ENCODE peak calls at places on chromosome 18, in nine cellular contexts. One of them, this sample, is unnamed.

GRCh38 chr18:27661320-27662049 is 476.4 kb upstream of the CHST9 start:
- DNase-seq in bronchial epithelial cell: no peak
- DNase-seq in body of pancreas: no peak
- DNase-seq in AG09309: no peak
- DNase-seq in fibroblast of mammary gland: no peak
- DNase-seq in GM23338: peak; percentile 43
- DNase-seq in esophagus squamous epithelium: no peak
- DNase-seq in HL-60: no peak
- DNase-seq in colonic mucosa: no peak
- DNase-seq in this sample: no peak

GRCh38 chr18:34025172-34025801 is 199.4 kb downstream of the NOL4 start:
- DNase-seq in HL-60: no peak
- DNase-seq in AG09309: no peak
- DNase-seq in GM23338: no peak
- DNase-seq in body of pancreas: no peak
- DNase-seq in fibroblast of mammary gland: no peak
- DNase-seq in esophagus squamous epithelium: no peak
- DNase-seq in colonic mucosa: no peak
- DNase-seq in bronchial epithelial cell: no peak
- DNase-seq in this sample: no peak

GRCh38 chr18:666177-666576 is 8.7 kb downstream of the TYMS start:
- DNase-seq in fibroblast of mammary gland: no peak
- DNase-seq in body of pancreas: no peak
- DNase-seq in AG09309: no peak
- DNase-seq in colonic mucosa: no peak
- DNase-seq in bronchial epithelial cell: no peak
- DNase-seq in HL-60: no peak
- DNase-seq in GM23338: peak; percentile 61
- DNase-seq in esophagus squamous epithelium: no peak
- DNase-seq in this sample: no peak

GRCh38 chr18:8703181-8703638 is 2.1 kb upstream of the MTCL1 start:
- DNase-seq in AG09309: no peak
- DNase-seq in body of pancreas: no peak
- DNase-seq in fibroblast of mammary gland: no peak
- DNase-seq in colonic mucosa: no peak
- DNase-seq in esophagus squamous epithelium: no peak
- DNase-seq in bronchial epithelial cell: no peak
- DNase-seq in HL-60: no peak
- DNase-seq in GM23338: peak; percentile 46
- DNase-seq in this sample: no peak

GRCh38 chr18:55585586-55586521 is 2.1 kb downstream of the TCF4 start:
- DNase-seq in body of pancreas: no peak
- DNase-seq in AG09309: no peak
- DNase-seq in bronchial epithelial cell: peak; percentile 20
- DNase-seq in HL-60: no peak
- DNase-seq in colonic mucosa: no peak
- DNase-seq in fibroblast of mammary gland: peak; percentile 42
- DNase-seq in esophagus squamous epithelium: no peak
- DNase-seq in GM23338: peak; percentile 25
- DNase-seq in this sample: no peak

GRCh38 chr18:6960656-6961055 is 156.9 kb downstream of the LAMA1 start:
- DNase-seq in fibroblast of mammary gland: peak; percentile 41
- DNase-seq in colonic mucosa: no peak
- DNase-seq in GM23338: no peak
- DNase-seq in body of pancreas: no peak
- DNase-seq in esophagus squamous epithelium: no peak
- DNase-seq in AG09309: peak; percentile 49
- DNase-seq in bronchial epithelial cell: peak; percentile 83
- DNase-seq in HL-60: no peak
- DNase-seq in this sample: peak; percentile 80

GRCh38 chr18:78418379-78418778 is 561.2 kb upstream of the SALL3 start:
- DNase-seq in bronchial epithelial cell: no peak
- DNase-seq in HL-60: no peak
- DNase-seq in fibroblast of mammary gland: no peak
- DNase-seq in colonic mucosa: no peak
- DNase-seq in esophagus squamous epithelium: no peak
- DNase-seq in body of pancreas: no peak
- DNase-seq in AG09309: no peak
- DNase-seq in GM23338: no peak
- DNase-seq in this sample: no peak

GRCh38 chr18:62596145-62597005 is 73.5 kb downstream of the ZCCHC2 start:
- DNase-seq in fibroblast of mammary gland: peak; percentile 25
- DNase-seq in AG09309: no peak
- DNase-seq in colonic mucosa: no peak
- DNase-seq in esophagus squamous epithelium: no peak
- DNase-seq in bronchial epithelial cell: no peak
- DNase-seq in HL-60: no peak
- DNase-seq in body of pancreas: no peak
- DNase-seq in GM23338: peak; percentile 62
- DNase-seq in this sample: peak; percentile 6

GRCh38 chr18:8660316-8660715 is 45.0 kb upstream of the MTCL1 start:
- DNase-seq in AG09309: no peak
- DNase-seq in bronchial epithelial cell: no peak
- DNase-seq in fibroblast of mammary gland: no peak
- DNase-seq in GM23338: no peak
- DNase-seq in body of pancreas: no peak
- DNase-seq in colonic mucosa: no peak
- DNase-seq in esophagus squamous epithelium: no peak
- DNase-seq in HL-60: no peak
- DNase-seq in this sample: peak; percentile 24

GRCh38 chr18:26561769-26562168 is 13.4 kb upstream of the KCTD1 start:
- DNase-seq in bronchial epithelial cell: no peak
- DNase-seq in colonic mucosa: no peak
- DNase-seq in HL-60: no peak
- DNase-seq in body of pancreas: no peak
- DNase-seq in esophagus squamous epithelium: no peak
- DNase-seq in GM23338: no peak
- DNase-seq in AG09309: no peak
- DNase-seq in fibroblast of mammary gland: no peak
- DNase-seq in this sample: no peak

GRCh38 chr18:13470555-13471494 is 252.3 kb downstream of the LDLRAD4 start:
- DNase-seq in AG09309: no peak
- DNase-seq in fibroblast of mammary gland: no peak
- DNase-seq in body of pancreas: no peak
- DNase-seq in bronchial epithelial cell: no peak
- DNase-seq in GM23338: no peak
- DNase-seq in esophagus squamous epithelium: no peak
- DNase-seq in HL-60: no peak
- DNase-seq in colonic mucosa: no peak
- DNase-seq in this sample: no peak

GRCh38 chr18:9869713-9870430 is 15.9 kb upstream of the TXNDC2 start:
- DNase-seq in colonic mucosa: peak; percentile 41
- DNase-seq in fibroblast of mammary gland: peak; percentile 94
- DNase-seq in body of pancreas: peak; percentile 28
- DNase-seq in HL-60: peak; percentile 77
- DNase-seq in esophagus squamous epithelium: no peak
- DNase-seq in AG09309: peak; percentile 63
- DNase-seq in GM23338: peak; percentile 48
- DNase-seq in bronchial epithelial cell: peak; percentile 74
- DNase-seq in this sample: peak; percentile 92

GRCh38 chr18:6363216-6363615 is 51.5 kb downstream of the L3MBTL4 start:
- DNase-seq in GM23338: no peak
- DNase-seq in esophagus squamous epithelium: no peak
- DNase-seq in body of pancreas: no peak
- DNase-seq in bronchial epithelial cell: no peak
- DNase-seq in HL-60: no peak
- DNase-seq in colonic mucosa: no peak
- DNase-seq in fibroblast of mammary gland: no peak
- DNase-seq in AG09309: no peak
- DNase-seq in this sample: no peak

GRCh38 chr18:76875390-76876330 is 53.3 kb downstream of the ZNF236 start:
- DNase-seq in colonic mucosa: peak; percentile 68
- DNase-seq in GM23338: peak; percentile 86
- DNase-seq in bronchial epithelial cell: peak; percentile 51
- DNase-seq in esophagus squamous epithelium: no peak
- DNase-seq in AG09309: no peak
- DNase-seq in fibroblast of mammary gland: peak; percentile 54
- DNase-seq in HL-60: peak; percentile 74
- DNase-seq in body of pancreas: peak; percentile 64
- DNase-seq in this sample: peak; percentile 58

GRCh38 chr18:67961701-67962440 is 445.4 kb upstream of the DSEL start:
- DNase-seq in HL-60: no peak
- DNase-seq in colonic mucosa: no peak
- DNase-seq in AG09309: no peak
- DNase-seq in fibroblast of mammary gland: no peak
- DNase-seq in body of pancreas: no peak
- DNase-seq in esophagus squamous epithelium: no peak
- DNase-seq in GM23338: no peak
- DNase-seq in bronchial epithelial cell: no peak
- DNase-seq in this sample: no peak

GRCh38 chr18:10006261-10006903 is 92.6 kb downstream of the VAPA start:
- DNase-seq in AG09309: no peak
- DNase-seq in GM23338: no peak
- DNase-seq in bronchial epithelial cell: peak; percentile 39
- DNase-seq in body of pancreas: no peak
- DNase-seq in HL-60: peak; percentile 34
- DNase-seq in fibroblast of mammary gland: peak; percentile 47
- DNase-seq in esophagus squamous epithelium: no peak
- DNase-seq in colonic mucosa: no peak
- DNase-seq in this sample: peak; percentile 72

GRCh38 chr18:57793630-57793986 is 9.5 kb downstream of the ATP8B1 start:
- DNase-seq in AG09309: no peak
- DNase-seq in esophagus squamous epithelium: no peak
- DNase-seq in fibroblast of mammary gland: no peak
- DNase-seq in bronchial epithelial cell: no peak
- DNase-seq in HL-60: no peak
- DNase-seq in body of pancreas: no peak
- DNase-seq in colonic mucosa: no peak
- DNase-seq in GM23338: no peak
- DNase-seq in this sample: no peak
- H3K4me3 ChIP-seq in AG09309: no peak overlapping the region
- H3K4me3 ChIP-seq in esophagus squamous epithelium: no peak overlapping the region
- H3K4me3 ChIP-seq in fibroblast of mammary gland: no peak overlapping the region
- H3K4me3 ChIP-seq in bronchial epithelial cell: no peak overlapping the region
- H3K4me3 ChIP-seq in HL-60: no peak overlapping the region
- H3K4me3 ChIP-seq in body of pancreas: no peak overlapping the region
- H3K4me3 ChIP-seq in colonic mucosa: no peak overlapping the region
- H3K4me3 ChIP-seq in GM23338: no peak overlapping the region
- H3K4me3 ChIP-seq in this sample: no peak overlapping the region

GRCh38 chr18:46621871-46622270 is 35.1 kb downstream of the LOXHD1 start:
- DNase-seq in esophagus squamous epithelium: no peak
- DNase-seq in fibroblast of mammary gland: no peak
- DNase-seq in HL-60: no peak
- DNase-seq in body of pancreas: no peak
- DNase-seq in colonic mucosa: no peak
- DNase-seq in AG09309: no peak
- DNase-seq in GM23338: no peak
- DNase-seq in bronchial epithelial cell: no peak
- DNase-seq in this sample: no peak

GRCh38 chr18:46623541-46623940 is 33.5 kb downstream of the LOXHD1 start:
- DNase-seq in body of pancreas: no peak
- DNase-seq in GM23338: no peak
- DNase-seq in HL-60: no peak
- DNase-seq in esophagus squamous epithelium: no peak
- DNase-seq in colonic mucosa: no peak
- DNase-seq in fibroblast of mammary gland: no peak
- DNase-seq in bronchial epithelial cell: peak; percentile 22
- DNase-seq in AG09309: no peak
- DNase-seq in this sample: peak; percentile 2

GRCh38 chr18:46622451-46622850 is 34.6 kb downstream of the LOXHD1 start:
- DNase-seq in esophagus squamous epithelium: no peak
- DNase-seq in colonic mucosa: no peak
- DNase-seq in body of pancreas: no peak
- DNase-seq in GM23338: no peak
- DNase-seq in bronchial epithelial cell: no peak
- DNase-seq in AG09309: no peak
- DNase-seq in HL-60: no peak
- DNase-seq in fibroblast of mammary gland: no peak
- DNase-seq in this sample: no peak

GRCh38 chr18:46624127-46624526 is 32.9 kb downstream of the LOXHD1 start:
- DNase-seq in HL-60: no peak
- DNase-seq in GM23338: no peak
- DNase-seq in body of pancreas: no peak
- DNase-seq in AG09309: no peak
- DNase-seq in bronchial epithelial cell: no peak
- DNase-seq in colonic mucosa: no peak
- DNase-seq in fibroblast of mammary gland: no peak
- DNase-seq in esophagus squamous epithelium: no peak
- DNase-seq in this sample: no peak

DNA sequence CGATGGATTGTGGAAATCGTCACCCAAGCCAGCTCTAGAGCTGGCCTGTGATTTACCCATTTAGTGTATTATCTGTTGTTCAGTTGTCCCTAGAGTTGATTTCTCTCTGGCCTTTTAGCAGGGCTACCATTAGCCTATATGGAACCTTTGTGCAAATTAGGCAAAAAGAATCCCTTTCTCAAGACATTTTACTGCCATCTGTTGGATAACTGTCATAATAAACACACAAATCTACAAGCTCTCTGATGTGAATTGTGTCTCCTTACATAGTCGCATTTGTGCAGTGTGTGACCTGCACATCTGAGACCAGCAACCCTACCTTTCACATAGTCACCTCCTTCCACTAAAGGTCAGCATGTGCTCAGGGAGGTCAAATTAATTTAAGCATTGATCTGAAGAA is 34.0 kb downstream of the LOXHD1 start:
- DNase-seq in GM23338: no peak
- DNase-seq in AG09309: no peak
- DNase-seq in HL-60: no peak
- DNase-seq in body of pancreas: no peak
- DNase-seq in fibroblast of mammary gland: peak; percentile 28
- DNase-seq in esophagus squamous epithelium: no peak
- DNase-seq in bronchial epithelial cell: peak; percentile 45
- DNase-seq in colonic mucosa: no peak
- DNase-seq in this sample: peak; percentile 4
- TF ChIP-seq CTCF in GM23338: no peak
- TF ChIP-seq CTCF in AG09309: peak; percentile 15
- TF ChIP-seq CTCF in HL-60: peak; percentile 4
- TF ChIP-seq CTCF in body of pancreas: no peak
- TF ChIP-seq CTCF in fibroblast of mammary gland: peak; percentile 11
- TF ChIP-seq CTCF in esophagus squamous epithelium: no peak
- TF ChIP-seq CTCF in bronchial epithelial cell: peak; percentile 5
- TF ChIP-seq CTCF in colonic mucosa: no peak
- TF ChIP-seq CTCF in this sample: no peak

DNA sequence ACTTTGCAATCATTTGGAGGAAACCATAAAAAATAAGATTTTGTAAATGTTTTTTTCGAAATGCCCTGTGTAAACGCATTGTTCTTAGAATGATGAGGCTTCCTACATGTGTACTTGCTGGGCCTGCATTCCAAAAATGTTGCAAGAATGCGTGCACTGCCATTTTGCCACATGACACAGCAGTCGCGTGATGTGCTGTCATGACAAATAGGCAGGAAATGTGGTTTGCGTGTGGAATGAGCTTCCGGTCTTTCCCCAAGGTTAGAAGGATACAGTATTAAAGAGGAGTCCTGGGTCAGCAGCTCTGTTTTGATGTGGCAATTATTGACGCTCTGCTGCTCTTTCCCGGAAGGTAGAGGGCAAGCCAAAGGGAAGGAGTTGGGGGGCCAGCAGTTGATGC is 18.1 kb upstream of the SERPINB2 start:
- DNase-seq in esophagus squamous epithelium: no peak
- DNase-seq in GM23338: no peak
- DNase-seq in body of pancreas: no peak
- DNase-seq in fibroblast of mammary gland: peak; percentile 78
- DNase-seq in AG09309: no peak
- DNase-seq in HL-60: peak; percentile 98
- DNase-seq in colonic mucosa: no peak
- DNase-seq in bronchial epithelial cell: peak; percentile 88
- DNase-seq in this sample: peak; percentile 91
- H3K4me3 ChIP-seq in esophagus squamous epithelium: no peak overlapping the region
- H3K4me3 ChIP-seq in GM23338: no peak overlapping the region
- H3K4me3 ChIP-seq in body of pancreas: no peak overlapping the region
- H3K4me3 ChIP-seq in fibroblast of mammary gland: no peak overlapping the region
- H3K4me3 ChIP-seq in AG09309: no peak overlapping the region
- H3K4me3 ChIP-seq in HL-60: no peak overlapping the region
- H3K4me3 ChIP-seq in colonic mucosa: no peak overlapping the region
- H3K4me3 ChIP-seq in bronchial epithelial cell: no peak overlapping the region
- H3K4me3 ChIP-seq in this sample: no peak overlapping the region

GRCh38 chr18:60198063-60198462 is 174.5 kb downstream of the MC4R start:
- DNase-seq in esophagus squamous epithelium: no peak
- DNase-seq in GM23338: no peak
- DNase-seq in HL-60: no peak
- DNase-seq in bronchial epithelial cell: no peak
- DNase-seq in AG09309: no peak
- DNase-seq in fibroblast of mammary gland: peak; percentile 3
- DNase-seq in colonic mucosa: no peak
- DNase-seq in body of pancreas: no peak
- DNase-seq in this sample: peak; percentile 54
- TF ChIP-seq CTCF in esophagus squamous epithelium: no peak
- TF ChIP-seq CTCF in GM23338: no peak
- TF ChIP-seq CTCF in HL-60: no peak
- TF ChIP-seq CTCF in bronchial epithelial cell: no peak
- TF ChIP-seq CTCF in AG09309: no peak
- TF ChIP-seq CTCF in fibroblast of mammary gland: no peak
- TF ChIP-seq CTCF in colonic mucosa: no peak
- TF ChIP-seq CTCF in body of pancreas: no peak
- TF ChIP-seq CTCF in this sample: no peak